ENCODE peak calls at places on chromosome X, in five cellular contexts. F, G, S, X and Z are unnamed samples.

GRCh38 chrX:11758400-11759171 is 549 bp downstream of the MSL3 start:
- DNase-seq in F (peak; percentile 85), X (peak; percentile 86), S (peak; percentile 89), G (peak; percentile 81), Z (peak; percentile 90)

GRCh38 chrX:24858004-24858746 is 157.6 kb downstream of the ARX start:
- DNase-seq in G (no peak), X (no peak), F (no peak), S (no peak), Z (no peak)

GRCh38 chrX:716136-716535 is 85.5 kb downstream of the SHOX start:
- DNase-seq in X (no peak), F (no peak), S (no peak), G (no peak), Z (no peak)

GRCh38 chrX:145178268-145178667 is 69.0 kb upstream of the SPANXN1 start:
- DNase-seq in X (no peak), G (no peak), S (no peak), F (no peak), Z (no peak)

GRCh38 chrX:19063030-19063429 is 59.2 kb downstream of the ADGRG2 start:
- DNase-seq in S (no peak), G (no peak), F (no peak), X (no peak), Z (no peak)

GRCh38 chrX:150575415-150575814 is 7.0 kb downstream of the MTM1 start:
- DNase-seq in X (peak; percentile 34), F (no peak), G (peak; percentile 10), S (no peak), Z (no peak)

GRCh38 chrX:67568769-67569168 is 24.9 kb downstream of the AR start:
- DNase-seq in G (no peak), S (no peak), F (no peak), X (no peak), Z (peak; percentile 20)

GRCh38 chrX:123975180-123975579 is 13.7 kb downstream of the STAG2 start:
- DNase-seq in S (no peak), G (no peak), F (no peak), X (no peak), Z (no peak)

GRCh38 chrX:10582215-10582733 is 38.1 kb downstream of the MID1 start:
- DNase-seq in S (no peak), G (no peak), F (no peak), X (no peak), Z (no peak)

GRCh38 chrX:21225643-21226042 is 148.6 kb upstream of the CNKSR2 start:
- DNase-seq in G (no peak), S (no peak), F (no peak), X (no peak), Z (no peak)

GRCh38 chrX:34528081-34528480 is 129.0 kb downstream of the TMEM47 start:
- DNase-seq in G (no peak), X (no peak), F (no peak), S (no peak), Z (no peak)

GRCh38 chrX:11499076-11500044 is 166.4 kb downstream of the ARHGAP6 start:
- DNase-seq in S (no peak), G (no peak), F (no peak), X (no peak), Z (no peak)

GRCh38 chrX:136268051-136269048 is 17.1 kb upstream of the MAP7D3 start:
- DNase-seq in X (no peak), S (no peak), G (peak; percentile 31), F (peak; percentile 44), Z (no peak)

GRCh38 chrX:68462653-68463052 is 29.4 kb upstream of the OPHN1 start:
- DNase-seq in G (peak; percentile 26), S (no peak), F (peak; percentile 26), X (no peak), Z (no peak)

GRCh38 chrX:154435171-154435733 is 1.7 kb upstream of the GDI1 start:
- DNase-seq in S (no peak), G (no peak), X (no peak), F (peak; percentile 11), Z (no peak)

GRCh38 chrX:85992811-85993229 is 54.5 kb downstream of the CHM start:
- DNase-seq in X (no peak), F (no peak), S (no peak), G (no peak), Z (no peak)

GRCh38 chrX:37315511-37316248 is 33.5 kb upstream of the PRRG1 start:
- DNase-seq in X (no peak), G (no peak), S (no peak), F (no peak), Z (no peak)

GRCh38 chrX:70046978-70047377 is 2.8 kb downstream of the AWAT2 start:
- DNase-seq in X (no peak), S (no peak), G (no peak), F (no peak), Z (no peak)

GRCh38 chrX:21781525-21781924 is 23.6 kb upstream of the SMPX start:
- DNase-seq in G (no peak), S (no peak), F (no peak), X (no peak), Z (no peak)

GRCh38 chrX:69033936-69034335 is 131.3 kb downstream of the PJA1 start:
- DNase-seq in X (no peak), G (no peak), F (no peak), S (no peak), Z (no peak)

GRCh38 chrX:39910651-39911050 is 187.1 kb downstream of the BCOR start:
- DNase-seq in X (no peak), S (no peak), G (no peak), F (no peak), Z (no peak)

GRCh38 chrX:46636223-46636622 is 62.7 kb downstream of the CHST7 start:
- DNase-seq in F (no peak), S (no peak), X (no peak), G (no peak), Z (no peak)

GRCh38 chrX:4944767-4945166 is 1231.3 kb upstream of the PRKX start:
- DNase-seq in X (no peak), G (no peak), F (no peak), S (no peak), Z (no peak)

GRCh38 chrX:84219551-84219950 is 31.6 kb upstream of the RPS6KA6 start:
- DNase-seq in X (no peak), F (no peak), S (no peak), G (no peak), Z (no peak)

GRCh38 chrX:72569786-72570185 is 2.9 kb downstream of the HDAC8 start:
- DNase-seq in G (no peak), S (no peak), X (no peak), F (no peak), Z (no peak)

GRCh38 chrX:119481218-119481875 is 13.1 kb downstream of the SLC25A5 start:
- DNase-seq in F (no peak), X (no peak), G (no peak), S (peak; percentile 18), Z (no peak)

GRCh38 chrX:72526534-72527508 is 45.8 kb downstream of the HDAC8 start:
- DNase-seq in S (no peak), F (no peak), G (no peak), X (no peak), Z (no peak)

GRCh38 chrX:101257448-101258259 is 33.5 kb downstream of the TAF7L start:
- DNase-seq in F (no peak), S (no peak), G (no peak), X (no peak), Z (no peak)

GRCh38 chrX:126164689-126165400 is 1.2 kb downstream of the DCAF12L2 start:
- DNase-seq in G (no peak), F (no peak), S (no peak), X (no peak), Z (no peak)

GRCh38 chrX:129594781-129595180 is 54.7 kb downstream of the OCRL start:
- DNase-seq in F (no peak), G (no peak), X (no peak), S (no peak), Z (no peak)

GRCh38 chrX:9832811-9833210 is 46.6 kb downstream of the SHROOM2 start:
- DNase-seq in F (no peak), G (no peak), X (no peak), S (no peak), Z (no peak)

GRCh38 chrX:119916310-119916709 is 20.6 kb downstream of the AKAP14 start:
- DNase-seq in S (no peak), F (no peak), X (no peak), G (no peak), Z (no peak)

GRCh38 chrX:130100180-130100579 is 10.1 kb downstream of the ELF4 start:
- DNase-seq in S (peak; percentile 63), F (peak; percentile 70), G (no peak), X (no peak), Z (peak; percentile 74)

GRCh38 chrX:153703036-153703370 is 15.3 kb downstream of the SLC6A8 start:
- DNase-seq in G (no peak), F (peak; percentile 66), X (no peak), S (peak; percentile 61), Z (peak; percentile 62)

GRCh38 chrX:154529206-154529612 is 13.2 kb upstream of the FAM3A start:
- DNase-seq in X (no peak), G (no peak), S (no peak), F (no peak), Z (no peak)

GRCh38 chrX:136975642-136976518 is 57.9 kb downstream of the GPR101 start:
- DNase-seq in X (no peak), G (no peak), S (no peak), F (no peak), Z (no peak)

GRCh38 chrX:48918644-48919340 is at the start of gene PIM2:
- DNase-seq in S (peak; percentile 85), F (peak; percentile 91), X (peak; percentile 92), G (peak; percentile 86), Z (peak; percentile 89)

GRCh38 chrX:119266364-119266995 is 30.4 kb downstream of the PGRMC1 start:
- DNase-seq in S (no peak), F (no peak), G (peak; percentile 14), X (no peak), Z (no peak)

GRCh38 chrX:22818061-22818460 is 181.7 kb upstream of the DDX53 start:
- DNase-seq in S (no peak), G (no peak), X (no peak), F (no peak), Z (no peak)